ENCODE peak calls at places on chromosomes 7 and 10, in ten cellular contexts. H, U, E, O, T, W, G, I, R and B are unnamed samples.

GRCh38 chr7:79998343-79998742 is 136.3 kb upstream of the GNAI1 start:
- DNase-seq in H (no peak), R (no peak), I (no peak), W (no peak), T (no peak), O (no peak), G (no peak), E (no peak), U (no peak), B (no peak)

GRCh38 chr10:77531441-77532001 is 106.1 kb downstream of the KCNMA1 start:
- DNase-seq in U (no peak), W (no peak), R (peak; percentile 85), I (no peak), G (no peak), T (peak; percentile 58), H (no peak), E (no peak), O (no peak), B (peak; percentile 29)

GRCh38 chr10:68082815-68083395 is 7.8 kb upstream of the HERC4 start:
- DNase-seq in O (no peak), G (no peak), I (no peak), H (no peak), W (no peak), U (no peak), E (peak; percentile 64), R (peak; percentile 63), T (no peak), B (no peak)

GRCh38 chr7:2281556-2281955 is 32.7 kb downstream of the SNX8 start:
- DNase-seq in E (no peak), G (no peak), R (peak; percentile 43), U (no peak), T (peak; percentile 42), O (no peak), W (no peak), I (no peak), H (no peak), B (no peak)

GRCh38 chr10:129888784-129889616 is 75.1 kb downstream of the EBF3 start:
- DNase-seq in E (peak; percentile 39), O (peak; percentile 19), R (no peak), T (no peak), H (peak; percentile 1), G (peak; percentile 26), U (peak; percentile 77), W (no peak), I (no peak), B (no peak)

GRCh38 chr10:77328272-77328816 is 309.3 kb downstream of the KCNMA1 start:
- DNase-seq in W (no peak), U (peak; percentile 11), R (no peak), O (no peak), G (no peak), H (no peak), I (no peak), T (peak; percentile 42), E (peak; percentile 10), B (no peak)

GRCh38 chr7:135160098-135160857 is 10.2 kb downstream of the CYREN start:
- DNase-seq in E (no peak), I (no peak), H (peak; percentile 3), W (no peak), O (no peak), R (peak; percentile 45), G (no peak), T (no peak), U (peak; percentile 19), B (no peak)

GRCh38 chr7:95630702-95631458 is 34.6 kb upstream of the PDK4 start:
- DNase-seq in T (no peak), H (no peak), G (no peak), E (no peak), O (no peak), R (no peak), U (no peak), W (no peak), I (no peak), B (no peak)

GRCh38 chr7:139873593-139874374 is 44.7 kb downstream of the TBXAS1 start:
- DNase-seq in H (no peak), I (no peak), R (no peak), O (no peak), T (no peak), W (no peak), G (no peak), U (no peak), E (no peak), B (no peak)

GRCh38 chr7:43868181-43868580 is 1.1 kb downstream of the MRPS24 start:
- DNase-seq in R (no peak), U (no peak), T (no peak), E (no peak), W (no peak), H (no peak), O (no peak), G (no peak), I (no peak), B (no peak)

GRCh38 chr10:70974351-70974901 is 86.1 kb upstream of the PCBD1 start:
- DNase-seq in E (no peak), H (no peak), I (no peak), O (no peak), G (no peak), T (no peak), R (no peak), U (no peak), W (no peak), B (no peak)

GRCh38 chr7:103685646-103686418 is 239.8 kb upstream of the SLC26A5 start:
- DNase-seq in I (no peak), W (no peak), T (no peak), H (no peak), R (no peak), G (no peak), U (no peak), O (no peak), E (no peak), B (no peak)

GRCh38 chr7:28701731-28702130 is 256.4 kb downstream of the TRIL start:
- DNase-seq in W (no peak), E (no peak), I (no peak), U (no peak), G (no peak), O (no peak), H (no peak), T (no peak), R (no peak), B (no peak)

GRCh38 chr10:47238331-47239095 is 61.5 kb upstream of the GDF10 start:
- DNase-seq in H (no peak), E (no peak), G (no peak), O (no peak), I (no peak), T (no peak), R (no peak), W (no peak), U (no peak), B (no peak)

GRCh38 chr10:16699435-16699834 is 117.8 kb downstream of the RSU1 start:
- DNase-seq in T (no peak), E (no peak), R (no peak), G (no peak), W (no peak), H (no peak), I (no peak), U (no peak), O (no peak), B (no peak)